ENCODE peak calls at places on chromosome 3, in eight cellular contexts. W is NT2/D1, J is left colon, T is stromal cell of bone marrow, P is islet precursor cell, L is pulmonary artery endothelial cell, O is T-helper 9 cell, N is SJCRH30. Q is an unnamed sample.

GRCh38 chr3:29901097-29901496 is 620.2 kb downstream of the RBMS3 start:
- DNase-seq in O (no peak), W (no peak), L (peak), P (no peak), T (no peak), N (no peak), J (no peak), Q (no peak)

GRCh38 chr3:11536132-11536935 is 107.4 kb downstream of the VGLL4 start:
- DNase-seq in J (no peak), O (no peak), N (no peak), L (no peak), P (peak), W (no peak), T (no peak), Q (no peak)

GRCh38 chr3:48410205-48411040 is 19.5 kb downstream of the PLXNB1 start:
- DNase-seq in L (no peak), N (no peak), O (no peak), P (peak), T (no peak), W (no peak), J (no peak), Q (no peak)

GRCh38 chr3:142973217-142974009 is 9.9 kb upstream of the PAQR9 start:
- DNase-seq in P (no peak), O (no peak), J (no peak), L (no peak), T (no peak), W (no peak), N (no peak), Q (peak)

GRCh38 chr3:194841515-194841841 is 155.8 kb downstream of the FAM43A start:
- DNase-seq in P (no peak), N (no peak), O (no peak), W (no peak), L (no peak), T (no peak), J (no peak), Q (no peak)

GRCh38 chr3:115876860-115877646 is 253.7 kb downstream of the GAP43 start:
- DNase-seq in O (no peak), N (no peak), W (no peak), P (no peak), L (no peak), T (no peak), J (no peak), Q (no peak)

GRCh38 chr3:51538459-51539290 is at the start of gene RAD54L2:
- DNase-seq in W (peak), L (peak), O (peak), P (peak), J (peak), T (peak), N (peak), Q (peak)

GRCh38 chr3:163056874-163057497 is 1560.4 kb downstream of the OTOL1 start:
- DNase-seq in T (peak), N (peak), P (no peak), W (peak), L (no peak), J (no peak), O (no peak), Q (peak)

GRCh38 chr3:71984843-71985594 is 200.1 kb upstream of the PROK2 start:
- DNase-seq in W (no peak), J (no peak), N (no peak), L (no peak), O (no peak), T (no peak), P (no peak), Q (no peak)

GRCh38 chr3:79910337-79910736 is 142.5 kb upstream of the ROBO1 start:
- DNase-seq in P (no peak), W (no peak), J (no peak), T (no peak), O (no peak), L (no peak), N (no peak), Q (no peak)

GRCh38 chr3:50519471-50520089 is 16.1 kb upstream of the CACNA2D2 start:
- DNase-seq in T (peak), W (peak), L (no peak), J (peak), N (peak), O (peak), P (peak), Q (no peak)

GRCh38 chr3:65348596-65348995 is 660.8 kb upstream of the ADAMTS9 start:
- DNase-seq in T (no peak), N (no peak), L (no peak), O (no peak), W (no peak), J (no peak), P (no peak), Q (no peak)

GRCh38 chr3:126121074-126121473 is 37.1 kb upstream of the SLC41A3 start:
- DNase-seq in L (no peak), P (no peak), W (no peak), J (no peak), O (no peak), N (no peak), T (no peak), Q (no peak)

GRCh38 chr3:98343647-98344507 is 9.8 kb upstream of the OR5K4 start:
- DNase-seq in J (no peak), O (no peak), T (no peak), P (peak), W (peak), N (peak), L (no peak), Q (peak)

GRCh38 chr3:46858996-46859710 is 4.1 kb downstream of the MYL3 start:
- DNase-seq in J (peak), P (peak), O (no peak), T (no peak), W (no peak), L (no peak), N (no peak), Q (no peak)

GRCh38 chr3:123602325-123602724 is 17.5 kb upstream of the HACD2 start:
- DNase-seq in O (no peak), L (peak), W (no peak), J (peak), P (no peak), T (no peak), N (no peak), Q (no peak)

Q was measured in globus pallidus.